ENCODE peak calls at places on chromosome 1, in five cellular contexts. R is choroid plexus epithelial cell, T is IMR-90, K is OCI-LY7, Q is esophagus squamous epithelium. L is an unnamed sample.

GRCh38 chr1:176384841-176385240 is 78.1 kb upstream of the PAPPA2 start:
- DNase-seq in R (no peak), Q (no peak), T (no peak), K (no peak), L (no peak)

GRCh38 chr1:175563556-175563955 is 179.8 kb downstream of the TNR start:
- DNase-seq in Q (no peak), T (no peak), R (no peak), K (no peak), L (no peak)

GRCh38 chr1:227152525-227152924 is 165.8 kb downstream of the CDC42BPA start:
- DNase-seq in T (no peak), K (no peak), R (no peak), Q (no peak), L (no peak)

GRCh38 chr1:18661404-18662285 is 31.0 kb downstream of the PAX7 start:
- DNase-seq in T (no peak), K (no peak), R (no peak), Q (no peak), L (no peak)

GRCh38 chr1:119700326-119700725 is 11.4 kb upstream of the PHGDH start:
- DNase-seq in R (no peak), K (no peak), T (no peak), Q (no peak), L (no peak)

GRCh38 chr1:156499703-156500577 is 635 bp downstream of the MEF2D start:
- DNase-seq in T (peak; percentile 46), K (peak; percentile 49), Q (no peak), R (no peak), L (no peak)

GRCh38 chr1:218664385-218665170 is 319.4 kb downstream of the TGFB2 start:
- DNase-seq in Q (no peak), K (no peak), T (peak; percentile 66), R (peak; percentile 51), L (no peak)

GRCh38 chr1:42960693-42961559 is 2.3 kb upstream of the SLC2A1 start:
- DNase-seq in Q (no peak), K (peak; percentile 64), R (no peak), T (no peak), L (no peak)

GRCh38 chr1:117077267-117077666 is 17.1 kb downstream of the TTF2 start:
- DNase-seq in K (no peak), Q (no peak), T (peak; percentile 96), R (peak; percentile 91), L (no peak)

GRCh38 chr1:8394456-8395321 is 76.8 kb downstream of the SLC45A1 start:
- DNase-seq in Q (no peak), T (peak; percentile 96), K (no peak), R (peak; percentile 92), L (no peak)

GRCh38 chr1:92854386-92854785 is 22.5 kb downstream of the RPL5 start:
- DNase-seq in R (no peak), K (no peak), T (no peak), Q (no peak), L (no peak)

GRCh38 chr1:64042331-64043100 is 160.9 kb upstream of the UBE2U start:
- DNase-seq in R (peak; percentile 99), Q (no peak), K (no peak), T (peak; percentile 98), L (no peak)

GRCh38 chr1:69993787-69994186 is 211.6 kb downstream of the LRRC40 start:
- DNase-seq in K (no peak), R (no peak), Q (no peak), T (no peak), L (no peak)

GRCh38 chr1:86823821-86824500 is 90.0 kb downstream of the SELENOF start:
- DNase-seq in T (no peak), K (no peak), R (no peak), Q (no peak), L (no peak)

GRCh38 chr1:24288479-24288878 is 30.7 kb upstream of the GRHL3 start:
- DNase-seq in R (peak; percentile 48), T (no peak), K (no peak), Q (no peak), L (no peak)

GRCh38 chr1:203088441-203088840 is 2.6 kb upstream of the MYOG start:
- DNase-seq in Q (no peak), R (no peak), T (no peak), K (no peak), L (no peak)

GRCh38 chr1:203089001-203089650 is 3.3 kb upstream of the MYOG start:
- DNase-seq in T (no peak), Q (no peak), R (no peak), K (no peak), L (no peak)

GRCh38 chr1:203090667-203091320 is 5.0 kb upstream of the MYOG start:
- DNase-seq in T (peak; percentile 10), K (no peak), R (no peak), Q (no peak), L (no peak)

GRCh38 chr1:203091761-203092330 is 6.0 kb upstream of the MYOG start:
- DNase-seq in K (no peak), R (no peak), T (no peak), Q (no peak), L (no peak)

GRCh38 chr1:203089651-203090045 is 3.8 kb upstream of the MYOG start:
- DNase-seq in R (no peak), T (no peak), Q (no peak), K (no peak), L (no peak)
- TF ChIP-seq CTCF in R (no peak), T (no peak), Q (no peak), K (no peak), L (no peak)

GRCh38 chr1:3174487-3175247 is 105.7 kb downstream of the PRDM16 start:
- DNase-seq in R (peak; percentile 50), Q (no peak), K (no peak), T (no peak), L (no peak)
- TF ChIP-seq CTCF in R (no peak), Q (no peak), K (no peak), T (no peak), L (no peak)

DNA sequence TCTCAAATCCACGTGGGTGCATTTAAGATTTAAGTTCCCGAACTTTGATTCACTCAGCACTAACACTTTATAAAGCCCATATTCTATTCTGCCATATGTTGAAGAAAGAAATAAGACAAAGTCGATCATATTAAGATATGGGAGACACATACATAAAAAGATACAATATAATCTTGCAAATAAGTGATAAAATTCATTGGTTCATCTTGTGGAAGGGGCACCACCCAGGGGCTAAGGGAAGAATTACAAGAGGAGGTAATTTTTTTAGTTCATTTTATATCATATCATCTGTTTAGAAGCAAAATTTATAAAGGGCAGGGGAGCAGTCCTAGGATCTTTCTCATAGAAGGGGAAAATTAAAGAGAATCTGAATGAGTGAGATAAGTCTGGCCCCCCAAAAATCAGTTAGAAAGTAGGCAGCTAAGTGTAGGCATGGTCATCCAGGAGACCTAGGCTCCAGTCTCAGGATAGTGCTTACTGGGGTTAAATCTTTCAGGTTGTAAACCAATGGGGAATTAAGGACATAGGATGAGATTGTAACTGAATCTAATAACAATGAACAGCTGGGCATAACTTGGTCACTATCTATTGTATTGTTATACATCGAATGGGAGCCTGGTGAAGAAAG is 124.2 kb upstream of the L1TD1 start:
- DNase-seq in R (peak; percentile 64), K (no peak), T (peak; percentile 13), Q (no peak), L (no peak)
- TF ChIP-seq CTCF in R (peak; percentile 74), K (peak; percentile 80), T (peak; percentile 52), Q (peak; percentile 41), L (peak; percentile 50)

DNA sequence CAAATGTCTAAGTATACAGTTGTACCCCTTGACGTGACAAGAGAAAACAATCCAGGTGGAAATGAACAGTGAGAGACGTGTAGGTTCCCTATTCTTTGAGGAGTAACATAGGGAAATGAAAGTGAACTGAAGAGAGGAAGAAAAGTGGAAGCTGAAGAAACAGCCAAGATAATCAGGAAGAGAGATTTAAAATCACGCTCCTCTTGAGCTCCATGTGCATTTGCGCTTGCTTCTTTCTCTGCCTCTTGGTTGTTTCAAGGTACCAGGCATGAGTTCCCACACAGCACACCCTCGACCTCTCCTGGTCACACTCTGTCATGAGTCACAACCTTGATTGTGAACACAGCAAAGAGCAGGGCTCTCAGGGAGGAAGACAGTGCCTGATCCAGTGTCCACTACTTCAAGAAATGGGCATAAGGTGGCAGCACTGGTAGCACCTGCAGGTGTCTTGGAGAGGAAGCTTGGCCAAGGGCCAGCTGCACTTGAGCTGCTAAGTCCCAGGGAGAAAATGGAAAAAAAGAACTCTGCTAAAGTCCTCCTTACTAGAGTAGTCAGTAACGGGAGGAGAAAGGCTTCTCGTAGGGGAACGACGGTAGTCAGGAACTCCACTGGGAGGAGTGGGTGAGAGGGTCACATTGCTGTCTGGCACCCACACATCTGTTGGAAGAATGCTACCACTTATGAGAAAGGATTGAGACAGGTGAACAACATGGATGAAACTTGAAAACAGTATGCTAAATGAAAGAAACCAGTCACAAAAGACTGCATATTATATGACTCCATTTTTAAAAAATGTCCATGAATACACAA is 18.3 kb upstream of the ARID1A start:
- DNase-seq in Q (no peak), T (peak; percentile 64), K (peak; percentile 82), R (peak; percentile 79), L (peak; percentile 74)
- TF ChIP-seq CTCF in Q (peak; percentile 78), T (peak; percentile 41), K (peak; percentile 84), R (peak; percentile 59), L (peak; percentile 75)

GRCh38 chr1:44569491-44569890 is 104.8 kb downstream of the TMEM53 start:
- DNase-seq in Q (no peak), R (no peak), K (no peak), T (no peak), L (no peak)

GRCh38 chr1:44576456-44577150 is 97.7 kb downstream of the TMEM53 start:
- DNase-seq in T (no peak), R (peak; percentile 66), K (no peak), Q (no peak), L (no peak)

GRCh38 chr1:44572572-44572879 is 101.8 kb downstream of the TMEM53 start:
- DNase-seq in Q (no peak), K (no peak), R (no peak), T (no peak), L (no peak)

GRCh38 chr1:44568128-44568900 is 106.0 kb downstream of the TMEM53 start:
- DNase-seq in T (no peak), Q (no peak), R (no peak), K (no peak), L (no peak)

GRCh38 chr1:44571712-44572571 is 102.3 kb downstream of the TMEM53 start:
- DNase-seq in R (no peak), Q (no peak), T (no peak), K (peak; percentile 47), L (no peak)
- TF ChIP-seq CTCF in R (peak; percentile 51), Q (peak; percentile 52), T (peak; percentile 21), K (peak; percentile 86), L (peak; percentile 66)

DNA sequence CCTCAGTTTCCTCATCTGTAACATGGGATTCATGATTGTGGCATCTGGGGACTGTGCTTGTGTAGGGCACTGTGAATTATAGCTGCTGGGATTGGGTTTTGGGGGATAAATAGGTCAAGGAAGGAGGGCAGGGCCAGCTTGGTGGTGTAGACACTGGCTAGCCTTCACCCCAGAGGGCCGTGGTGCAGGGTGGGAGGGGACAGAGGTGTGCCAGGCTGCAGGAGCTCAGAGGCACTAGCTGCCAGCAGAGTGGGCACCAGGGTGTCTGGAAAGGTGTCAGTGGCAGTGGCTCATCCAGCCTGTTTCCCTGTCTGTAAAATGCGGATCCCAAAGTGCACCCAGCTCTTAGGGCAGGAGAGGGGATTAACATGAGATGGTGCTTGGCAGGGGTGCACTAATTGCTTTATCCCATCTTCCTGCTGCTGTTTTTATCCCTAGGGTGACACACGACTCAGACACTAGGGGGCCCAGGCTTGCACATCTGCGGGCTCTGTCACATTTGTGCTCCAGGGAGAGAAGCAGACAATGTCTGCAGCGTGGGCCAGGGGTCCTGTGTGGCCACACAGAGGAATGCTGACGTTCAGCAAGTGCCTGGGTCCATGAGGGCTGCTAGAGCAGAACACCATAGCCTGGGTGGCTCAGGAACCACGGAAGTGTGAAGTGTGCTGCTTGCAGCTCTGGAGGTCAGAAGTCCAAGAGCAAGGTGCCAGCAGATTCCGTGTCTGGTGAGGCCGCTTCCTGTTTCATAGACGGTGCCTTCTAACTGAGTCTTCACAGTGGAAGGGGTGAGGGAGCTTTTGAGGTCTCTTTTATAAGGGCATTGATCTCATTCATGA is 19.3 kb downstream of the OBSCN start:
- DNase-seq in R (peak; percentile 22), K (peak; percentile 12), Q (no peak), T (peak; percentile 63), L (no peak)
- TF ChIP-seq CTCF in R (peak; percentile 45), K (peak; percentile 53), Q (peak; percentile 33), T (peak; percentile 55), L (no peak)